ENCODE peak calls at places on chromosomes 1 and 21, in ten cellular contexts. One of them, this sample, is unnamed.

GRCh38 chr1:173400387-173400995 is 76.6 kb upstream of the PRDX6 start:
- DNase-seq in foreskin fibroblast: no peak
- DNase-seq in fibroblast of the aortic adventitia: no peak
- DNase-seq in skeletal muscle cell: no peak
- DNase-seq in adipocyte: no peak
- DNase-seq in epithelial cell of proximal tubule: no peak
- DNase-seq in GM06990: no peak
- DNase-seq in fibroblast of lung: no peak
- DNase-seq in ascending aorta: no peak
- DNase-seq in brain microvascular endothelial cell: no peak
- DNase-seq in this sample: no peak

GRCh38 chr1:33047839-33048305 is 11.2 kb upstream of the AK2 start:
- DNase-seq in foreskin fibroblast: no peak
- DNase-seq in brain microvascular endothelial cell: no peak
- DNase-seq in adipocyte: peak; percentile 68
- DNase-seq in GM06990: no peak
- DNase-seq in fibroblast of lung: peak; percentile 51
- DNase-seq in fibroblast of the aortic adventitia: peak; percentile 59
- DNase-seq in skeletal muscle cell: no peak
- DNase-seq in ascending aorta: no peak
- DNase-seq in epithelial cell of proximal tubule: peak; percentile 77
- DNase-seq in this sample: no peak

GRCh38 chr1:31591425-31592093 is 15.2 kb downstream of the TINAGL1 start:
- DNase-seq in fibroblast of the aortic adventitia: no peak
- DNase-seq in brain microvascular endothelial cell: no peak
- DNase-seq in fibroblast of lung: no peak
- DNase-seq in adipocyte: peak; percentile 55
- DNase-seq in ascending aorta: peak; percentile 91
- DNase-seq in epithelial cell of proximal tubule: peak; percentile 79
- DNase-seq in skeletal muscle cell: no peak
- DNase-seq in foreskin fibroblast: peak; percentile 53
- DNase-seq in GM06990: no peak
- DNase-seq in this sample: no peak

GRCh38 chr21:36524477-36524876 is 44.6 kb upstream of the CLDN14 start:
- DNase-seq in skeletal muscle cell: no peak
- DNase-seq in GM06990: no peak
- DNase-seq in ascending aorta: no peak
- DNase-seq in fibroblast of the aortic adventitia: no peak
- DNase-seq in fibroblast of lung: no peak
- DNase-seq in epithelial cell of proximal tubule: no peak
- DNase-seq in brain microvascular endothelial cell: no peak
- DNase-seq in adipocyte: no peak
- DNase-seq in foreskin fibroblast: no peak
- DNase-seq in this sample: no peak

GRCh38 chr1:30648408-30649000 is 74.9 kb downstream of the MATN1 start:
- DNase-seq in skeletal muscle cell: no peak
- DNase-seq in adipocyte: no peak
- DNase-seq in fibroblast of the aortic adventitia: no peak
- DNase-seq in foreskin fibroblast: no peak
- DNase-seq in ascending aorta: no peak
- DNase-seq in epithelial cell of proximal tubule: no peak
- DNase-seq in fibroblast of lung: no peak
- DNase-seq in brain microvascular endothelial cell: no peak
- DNase-seq in GM06990: no peak
- DNase-seq in this sample: no peak

GRCh38 chr21:45208627-45208951 is 79.1 kb downstream of the POFUT2 start:
- DNase-seq in brain microvascular endothelial cell: peak; percentile 25
- DNase-seq in skeletal muscle cell: no peak
- DNase-seq in GM06990: no peak
- DNase-seq in foreskin fibroblast: no peak
- DNase-seq in epithelial cell of proximal tubule: no peak
- DNase-seq in fibroblast of the aortic adventitia: no peak
- DNase-seq in adipocyte: no peak
- DNase-seq in fibroblast of lung: peak; percentile 12
- DNase-seq in ascending aorta: no peak
- DNase-seq in this sample: no peak

GRCh38 chr1:156652131-156652991 is 10.4 kb downstream of the BCAN start:
- DNase-seq in brain microvascular endothelial cell: no peak
- DNase-seq in adipocyte: peak; percentile 74
- DNase-seq in ascending aorta: no peak
- DNase-seq in skeletal muscle cell: no peak
- DNase-seq in GM06990: no peak
- DNase-seq in epithelial cell of proximal tubule: no peak
- DNase-seq in fibroblast of the aortic adventitia: peak; percentile 55
- DNase-seq in fibroblast of lung: peak; percentile 44
- DNase-seq in foreskin fibroblast: no peak
- DNase-seq in this sample: no peak

GRCh38 chr1:208807446-208808117 is 563.4 kb upstream of the PLXNA2 start:
- DNase-seq in ascending aorta: no peak
- DNase-seq in brain microvascular endothelial cell: no peak
- DNase-seq in GM06990: no peak
- DNase-seq in foreskin fibroblast: no peak
- DNase-seq in skeletal muscle cell: no peak
- DNase-seq in adipocyte: no peak
- DNase-seq in fibroblast of lung: no peak
- DNase-seq in fibroblast of the aortic adventitia: no peak
- DNase-seq in epithelial cell of proximal tubule: no peak
- DNase-seq in this sample: no peak

GRCh38 chr1:37478890-37479254 is 4.5 kb downstream of the ZC3H12A start:
- DNase-seq in fibroblast of the aortic adventitia: peak; percentile 52
- DNase-seq in epithelial cell of proximal tubule: no peak
- DNase-seq in brain microvascular endothelial cell: no peak
- DNase-seq in GM06990: no peak
- DNase-seq in foreskin fibroblast: no peak
- DNase-seq in adipocyte: no peak
- DNase-seq in fibroblast of lung: peak; percentile 44
- DNase-seq in skeletal muscle cell: no peak
- DNase-seq in ascending aorta: no peak
- DNase-seq in this sample: no peak

GRCh38 chr1:161069731-161070270 is at the start of gene ARHGAP30:
- DNase-seq in foreskin fibroblast: no peak
- DNase-seq in epithelial cell of proximal tubule: no peak
- DNase-seq in fibroblast of the aortic adventitia: no peak
- DNase-seq in brain microvascular endothelial cell: no peak
- DNase-seq in adipocyte: no peak
- DNase-seq in GM06990: peak; percentile 87
- DNase-seq in ascending aorta: peak; percentile 83
- DNase-seq in skeletal muscle cell: no peak
- DNase-seq in fibroblast of lung: no peak
- DNase-seq in this sample: peak; percentile 76

GRCh38 chr1:54404939-54405880 is 984 bp downstream of the SSBP3 start:
- DNase-seq in fibroblast of the aortic adventitia: no peak
- DNase-seq in GM06990: peak; percentile 48
- DNase-seq in epithelial cell of proximal tubule: no peak
- DNase-seq in brain microvascular endothelial cell: no peak
- DNase-seq in ascending aorta: no peak
- DNase-seq in skeletal muscle cell: no peak
- DNase-seq in fibroblast of lung: no peak
- DNase-seq in foreskin fibroblast: no peak
- DNase-seq in adipocyte: peak; percentile 55
- DNase-seq in this sample: no peak

GRCh38 chr1:15412843-15413242 is 3.2 kb downstream of the EFHD2 start:
- DNase-seq in brain microvascular endothelial cell: no peak
- DNase-seq in fibroblast of the aortic adventitia: no peak
- DNase-seq in adipocyte: no peak
- DNase-seq in GM06990: no peak
- DNase-seq in skeletal muscle cell: no peak
- DNase-seq in epithelial cell of proximal tubule: no peak
- DNase-seq in fibroblast of lung: no peak
- DNase-seq in foreskin fibroblast: no peak
- DNase-seq in ascending aorta: no peak
- DNase-seq in this sample: no peak

GRCh38 chr1:158830904-158831507 is at the start of gene MNDA:
- DNase-seq in adipocyte: no peak
- DNase-seq in fibroblast of the aortic adventitia: no peak
- DNase-seq in fibroblast of lung: no peak
- DNase-seq in ascending aorta: no peak
- DNase-seq in GM06990: peak; percentile 67
- DNase-seq in foreskin fibroblast: no peak
- DNase-seq in skeletal muscle cell: no peak
- DNase-seq in brain microvascular endothelial cell: no peak
- DNase-seq in epithelial cell of proximal tubule: no peak
- DNase-seq in this sample: no peak

GRCh38 chr1:9737716-9738115 is 86.0 kb downstream of the CLSTN1 start:
- DNase-seq in GM06990: no peak
- DNase-seq in epithelial cell of proximal tubule: no peak
- DNase-seq in fibroblast of lung: no peak
- DNase-seq in foreskin fibroblast: no peak
- DNase-seq in brain microvascular endothelial cell: no peak
- DNase-seq in fibroblast of the aortic adventitia: no peak
- DNase-seq in skeletal muscle cell: no peak
- DNase-seq in adipocyte: no peak
- DNase-seq in ascending aorta: no peak
- DNase-seq in this sample: no peak

GRCh38 chr1:11285883-11286734 is 13.1 kb downstream of the UBIAD1 start:
- DNase-seq in skeletal muscle cell: no peak
- DNase-seq in fibroblast of lung: peak; percentile 65
- DNase-seq in foreskin fibroblast: no peak
- DNase-seq in adipocyte: peak; percentile 34
- DNase-seq in GM06990: no peak
- DNase-seq in brain microvascular endothelial cell: no peak
- DNase-seq in epithelial cell of proximal tubule: no peak
- DNase-seq in ascending aorta: no peak
- DNase-seq in fibroblast of the aortic adventitia: peak; percentile 49
- DNase-seq in this sample: no peak

GRCh38 chr1:238606896-238607295 is 716.2 kb upstream of the ZP4 start:
- DNase-seq in epithelial cell of proximal tubule: peak; percentile 7
- DNase-seq in foreskin fibroblast: no peak
- DNase-seq in GM06990: no peak
- DNase-seq in brain microvascular endothelial cell: peak; percentile 25
- DNase-seq in ascending aorta: no peak
- DNase-seq in adipocyte: peak; percentile 68
- DNase-seq in fibroblast of lung: no peak
- DNase-seq in fibroblast of the aortic adventitia: peak; percentile 38
- DNase-seq in skeletal muscle cell: peak; percentile 47
- DNase-seq in this sample: no peak

GRCh38 chr21:14084068-14084501 is 126.7 kb downstream of the LIPI start:
- DNase-seq in GM06990: no peak
- DNase-seq in skeletal muscle cell: no peak
- DNase-seq in foreskin fibroblast: no peak
- DNase-seq in epithelial cell of proximal tubule: no peak
- DNase-seq in ascending aorta: no peak
- DNase-seq in adipocyte: no peak
- DNase-seq in fibroblast of the aortic adventitia: no peak
- DNase-seq in brain microvascular endothelial cell: no peak
- DNase-seq in fibroblast of lung: no peak
- DNase-seq in this sample: no peak

GRCh38 chr1:62439652-62440371 is 3.0 kb downstream of the USP1 start:
- DNase-seq in GM06990: peak; percentile 26
- DNase-seq in epithelial cell of proximal tubule: peak; percentile 52
- DNase-seq in brain microvascular endothelial cell: no peak
- DNase-seq in skeletal muscle cell: no peak
- DNase-seq in fibroblast of the aortic adventitia: peak; percentile 27
- DNase-seq in adipocyte: no peak
- DNase-seq in fibroblast of lung: peak; percentile 52
- DNase-seq in foreskin fibroblast: no peak
- DNase-seq in ascending aorta: no peak
- DNase-seq in this sample: no peak

GRCh38 chr1:112618114-112618720 is 724 bp downstream of the ST7L start:
- DNase-seq in GM06990: no peak
- DNase-seq in brain microvascular endothelial cell: peak; percentile 34
- DNase-seq in fibroblast of lung: peak; percentile 32
- DNase-seq in epithelial cell of proximal tubule: no peak
- DNase-seq in skeletal muscle cell: no peak
- DNase-seq in fibroblast of the aortic adventitia: peak; percentile 39
- DNase-seq in ascending aorta: no peak
- DNase-seq in foreskin fibroblast: no peak
- DNase-seq in adipocyte: peak; percentile 61
- DNase-seq in this sample: no peak

GRCh38 chr1:150507912-150508864 is at the start of gene ECM1:
- DNase-seq in epithelial cell of proximal tubule: no peak
- DNase-seq in brain microvascular endothelial cell: peak; percentile 76
- DNase-seq in adipocyte: peak; percentile 86
- DNase-seq in foreskin fibroblast: peak; percentile 82
- DNase-seq in fibroblast of the aortic adventitia: peak; percentile 81
- DNase-seq in GM06990: no peak
- DNase-seq in fibroblast of lung: peak; percentile 75
- DNase-seq in skeletal muscle cell: no peak
- DNase-seq in ascending aorta: peak; percentile 75
- DNase-seq in this sample: no peak
- H3K4me3 ChIP-seq in epithelial cell of proximal tubule: peak within 1 kb of the TSS; percentile 3
- H3K4me3 ChIP-seq in brain microvascular endothelial cell: peak within 1 kb of the TSS; percentile 48
- H3K4me3 ChIP-seq in adipocyte: peak within 1 kb of the TSS; percentile 79
- H3K4me3 ChIP-seq in foreskin fibroblast: peak within 1 kb of the TSS; percentile 44
- H3K4me3 ChIP-seq in fibroblast of the aortic adventitia: peak within 1 kb of the TSS; percentile 69
- H3K4me3 ChIP-seq in GM06990: no peak within 1 kb of the TSS
- H3K4me3 ChIP-seq in fibroblast of lung: peak within 1 kb of the TSS; percentile 59
- H3K4me3 ChIP-seq in skeletal muscle cell: peak within 1 kb of the TSS; percentile 40
- H3K4me3 ChIP-seq in ascending aorta: peak within 1 kb of the TSS; percentile 16
- H3K4me3 ChIP-seq in this sample: no peak within 1 kb of the TSS

GRCh38 chr1:24708938-24709337 is 36.3 kb upstream of the CLIC4 start:
- DNase-seq in foreskin fibroblast: no peak
- DNase-seq in adipocyte: no peak
- DNase-seq in fibroblast of the aortic adventitia: no peak
- DNase-seq in ascending aorta: no peak
- DNase-seq in brain microvascular endothelial cell: no peak
- DNase-seq in skeletal muscle cell: no peak
- DNase-seq in fibroblast of lung: no peak
- DNase-seq in GM06990: no peak
- DNase-seq in epithelial cell of proximal tubule: no peak
- DNase-seq in this sample: no peak
- H3K4me3 ChIP-seq in foreskin fibroblast: no peak overlapping the region
- H3K4me3 ChIP-seq in adipocyte: no peak overlapping the region
- H3K4me3 ChIP-seq in fibroblast of the aortic adventitia: no peak overlapping the region
- H3K4me3 ChIP-seq in ascending aorta: no peak overlapping the region
- H3K4me3 ChIP-seq in brain microvascular endothelial cell: no peak overlapping the region
- H3K4me3 ChIP-seq in skeletal muscle cell: no peak overlapping the region
- H3K4me3 ChIP-seq in fibroblast of lung: no peak overlapping the region
- H3K4me3 ChIP-seq in GM06990: no peak overlapping the region
- H3K4me3 ChIP-seq in epithelial cell of proximal tubule: no peak overlapping the region
- H3K4me3 ChIP-seq in this sample: no peak overlapping the region

GRCh38 chr21:21007606-21008005 is 9.4 kb downstream of the NCAM2 start:
- DNase-seq in epithelial cell of proximal tubule: no peak
- DNase-seq in ascending aorta: no peak
- DNase-seq in fibroblast of lung: no peak
- DNase-seq in skeletal muscle cell: no peak
- DNase-seq in brain microvascular endothelial cell: no peak
- DNase-seq in fibroblast of the aortic adventitia: peak; percentile 55
- DNase-seq in foreskin fibroblast: peak; percentile 4
- DNase-seq in GM06990: no peak
- DNase-seq in adipocyte: no peak
- DNase-seq in this sample: no peak
- H3K4me3 ChIP-seq in epithelial cell of proximal tubule: no peak overlapping the region
- H3K4me3 ChIP-seq in ascending aorta: no peak overlapping the region
- H3K4me3 ChIP-seq in fibroblast of lung: no peak overlapping the region
- H3K4me3 ChIP-seq in skeletal muscle cell: no peak overlapping the region
- H3K4me3 ChIP-seq in brain microvascular endothelial cell: no peak overlapping the region
- H3K4me3 ChIP-seq in fibroblast of the aortic adventitia: no peak overlapping the region
- H3K4me3 ChIP-seq in foreskin fibroblast: no peak overlapping the region
- H3K4me3 ChIP-seq in GM06990: no peak overlapping the region
- H3K4me3 ChIP-seq in adipocyte: no peak overlapping the region
- H3K4me3 ChIP-seq in this sample: no peak overlapping the region

DNA sequence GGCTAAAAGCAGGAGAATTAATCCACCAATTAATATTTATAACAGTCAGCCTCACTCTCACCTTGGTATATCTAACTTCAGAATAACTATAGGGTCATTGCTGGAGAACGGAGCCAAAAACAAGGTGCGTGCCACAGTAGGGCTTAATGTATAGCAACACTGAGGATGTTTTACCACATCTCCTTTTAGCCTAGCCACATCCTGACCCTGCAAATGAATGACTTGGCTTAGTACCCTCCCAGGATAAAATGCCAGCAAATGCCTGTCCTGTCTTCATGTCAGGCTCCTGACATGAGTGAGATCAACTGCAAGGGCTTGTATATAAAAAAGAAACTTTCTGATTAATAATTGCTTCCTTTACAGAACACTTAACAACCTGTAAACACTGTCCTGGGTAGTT is 2.7 kb upstream of the CDC42BPA start:
- DNase-seq in fibroblast of the aortic adventitia: no peak
- DNase-seq in foreskin fibroblast: no peak
- DNase-seq in brain microvascular endothelial cell: no peak
- DNase-seq in adipocyte: no peak
- DNase-seq in skeletal muscle cell: no peak
- DNase-seq in epithelial cell of proximal tubule: no peak
- DNase-seq in fibroblast of lung: no peak
- DNase-seq in GM06990: no peak
- DNase-seq in ascending aorta: no peak
- DNase-seq in this sample: no peak
- H3K4me3 ChIP-seq in fibroblast of the aortic adventitia: no peak overlapping the region
- H3K4me3 ChIP-seq in foreskin fibroblast: no peak overlapping the region
- H3K4me3 ChIP-seq in brain microvascular endothelial cell: no peak overlapping the region
- H3K4me3 ChIP-seq in adipocyte: no peak overlapping the region
- H3K4me3 ChIP-seq in skeletal muscle cell: no peak overlapping the region
- H3K4me3 ChIP-seq in epithelial cell of proximal tubule: no peak overlapping the region
- H3K4me3 ChIP-seq in fibroblast of lung: no peak overlapping the region
- H3K4me3 ChIP-seq in GM06990: no peak overlapping the region
- H3K4me3 ChIP-seq in ascending aorta: no peak overlapping the region
- H3K4me3 ChIP-seq in this sample: no peak overlapping the region

This sample was measured in effector memory CD4-positive, alpha-beta T cell.